ENCODE peak calls at places on chromosomes 5 and 9, in five cellular contexts. O is heart right ventricle, P is GM23248, U is prostate gland, J is stomach. G is an unnamed sample. For H3K4me1, the result is how much of the 10 kb centered on the place peaks cover.

GRCh38 chr9:13817754-13818278 is 496.1 kb downstream of the NFIB start:
- DNase-seq in O (no peak), P (no peak), U (no peak), J (no peak), G (peak)

GRCh38 chr5:157930710-157931109 is 71.8 kb upstream of the CLINT1 start:
- DNase-seq in O (peak), P (no peak), U (peak), J (peak), G (peak)

GRCh38 chr5:40333459-40334241 is 346.1 kb upstream of the PTGER4 start:
- DNase-seq in O (no peak), P (peak), U (no peak), J (no peak), G (no peak)

GRCh38 chr5:119323630-119324000 is 32.2 kb upstream of the TNFAIP8 start:
- DNase-seq in O (no peak), P (peak), U (peak), J (no peak), G (no peak)

GRCh38 chr5:91206734-91207133 is 176.4 kb downstream of the ARRDC3 start:
- DNase-seq in O (no peak), P (peak), U (no peak), J (no peak), G (no peak)

GRCh38 chr9:129481824-129482511 is 138.9 kb downstream of the C9orf50 start:
- DNase-seq in O (peak), P (peak), U (no peak), J (no peak), G (peak)

GRCh38 chr5:169706758-169707450 is 69.8 kb downstream of the DOCK2 start:
- DNase-seq in O (no peak), P (peak), U (no peak), J (no peak), G (no peak)

GRCh38 chr5:68114641-68115040 is 100.9 kb upstream of the PIK3R1 start:
- DNase-seq in O (no peak), P (peak), U (no peak), J (no peak), G (no peak)

GRCh38 chr9:123090198-123090896 is 56.9 kb downstream of the GPR21 start:
- DNase-seq in O (no peak), P (no peak), U (no peak), J (no peak), G (no peak)

GRCh38 chr5:24643255-24643654 is 1.5 kb downstream of the CDH10 start:
- DNase-seq in O (no peak), P (no peak), U (no peak), J (no peak), G (no peak)

GRCh38 chr5:96288166-96288844 is 144.7 kb downstream of the PCSK1 start:
- DNase-seq in O (no peak), P (peak), U (no peak), J (no peak), G (no peak)

GRCh38 chr5:33834334-33834733 is 57.5 kb downstream of the ADAMTS12 start:
- DNase-seq in O (no peak), P (no peak), U (no peak), J (no peak), G (no peak)

GRCh38 chr5:178290376-178290775 is 57.8 kb upstream of the PHYKPL start:
- DNase-seq in O (peak), P (no peak), U (no peak), J (no peak), G (peak)
- H3K4me1 ChIP-seq in O (under half), P (under half), U (under half), J (under half), G (under half)

GRCh38 chr9:136054146-136054545 is 40.9 kb downstream of the NACC2 start:
- DNase-seq in O (no peak), P (no peak), U (no peak), J (no peak), G (no peak)
- H3K27ac ChIP-seq in O (no peak), P (no peak), U (no peak), J (peak), G (no peak)

GRCh38 chr9:5560439-5560838 is 50.1 kb downstream of the PDCD1LG2 start:
- DNase-seq in O (no peak), P (no peak), U (no peak), J (no peak), G (no peak)

GRCh38 chr9:5559659-5560058 is 49.3 kb downstream of the PDCD1LG2 start:
- DNase-seq in O (no peak), P (no peak), U (no peak), J (no peak), G (no peak)

GRCh38 chr9:5554254-5554653 is 43.9 kb downstream of the PDCD1LG2 start:
- DNase-seq in O (no peak), P (no peak), U (no peak), J (no peak), G (no peak)

GRCh38 chr9:5556101-5556500 is 45.8 kb downstream of the PDCD1LG2 start:
- DNase-seq in O (no peak), P (no peak), U (no peak), J (no peak), G (no peak)

DNA sequence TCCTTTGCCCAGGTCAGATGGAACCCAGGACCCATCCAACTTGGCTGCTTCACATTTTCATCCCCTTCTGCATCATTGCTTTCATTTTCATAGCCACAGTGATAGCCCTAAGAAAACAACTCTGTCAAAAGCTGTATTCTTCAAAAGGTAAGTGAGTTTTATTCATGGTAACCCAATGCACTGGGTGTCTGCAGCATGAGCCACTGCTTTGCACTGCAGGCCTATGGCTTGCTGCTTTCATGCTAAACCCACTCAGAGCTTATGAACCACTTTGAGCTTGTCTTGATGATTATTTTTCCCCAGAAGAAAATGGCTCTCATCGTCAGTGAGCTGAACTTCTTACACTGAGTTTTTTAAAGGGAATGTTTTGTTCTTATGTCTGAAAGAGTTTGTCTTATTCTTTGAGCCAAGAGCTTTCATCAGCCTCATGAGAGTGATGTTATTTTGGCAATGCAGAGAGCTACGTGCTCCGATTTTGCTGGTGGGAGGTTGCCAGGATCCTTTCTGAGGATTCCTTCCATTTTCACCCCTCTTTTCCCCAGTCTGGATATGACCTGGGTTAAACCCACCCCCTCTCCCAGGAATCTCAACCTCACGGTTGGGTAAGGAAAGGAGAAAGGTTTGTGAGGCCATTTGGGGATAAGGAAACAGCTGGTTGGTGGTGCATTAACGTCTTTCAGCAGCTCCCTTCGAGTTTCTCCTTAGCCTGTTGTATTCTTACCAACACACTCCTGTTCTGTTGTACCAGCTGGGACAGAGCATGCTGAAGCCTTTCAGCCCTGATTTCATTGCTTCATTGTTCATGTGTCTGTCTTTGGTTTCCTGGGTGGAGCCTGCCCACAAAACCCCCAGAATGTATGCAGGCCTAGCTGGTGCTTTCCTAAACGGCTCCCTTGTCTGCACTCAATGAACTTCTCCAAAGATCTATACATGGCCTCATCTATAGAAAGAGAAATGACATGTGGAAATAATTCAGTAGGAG is 47.6 kb downstream of the PDCD1LG2 start:
- DNase-seq in O (no peak), P (no peak), U (no peak), J (no peak), G (peak)
- H3K4me3 ChIP-seq in O (no peak), P (no peak), U (no peak), J (no peak), G (no peak)

GRCh38 chr5:36904677-36905076 is 28.1 kb downstream of the NIPBL start:
- DNase-seq in O (no peak), P (no peak), U (no peak), J (no peak), G (no peak)

GRCh38 chr5:36908544-36909260 is 32.1 kb downstream of the NIPBL start:
- DNase-seq in O (no peak), P (no peak), U (no peak), J (no peak), G (no peak)
- H3K4me1 ChIP-seq in O (half or more), P (under half), U (under half), J (half or more), G (under half)

GRCh38 chr9:89661956-89662717 is 57.3 kb downstream of the GADD45G start:
- DNase-seq in O (peak), P (peak), U (peak), J (peak), G (peak)
- H3K27ac ChIP-seq in O (peak), P (no peak), U (peak), J (peak), G (peak)

GRCh38 chr9:135087489-135087791 is at the start of gene OLFM1:
- DNase-seq in O (peak), P (peak), U (peak), J (peak), G (peak)

GRCh38 chr9:135087899-135088347 is 455 bp downstream of the OLFM1 start:
- DNase-seq in O (no peak), P (peak), U (no peak), J (no peak), G (no peak)

GRCh38 chr9:135090081-135090480 is 2.6 kb downstream of the OLFM1 start:
- DNase-seq in O (no peak), P (no peak), U (no peak), J (no peak), G (no peak)

GRCh38 chr9:135088979-135089847 is 1.7 kb downstream of the OLFM1 start:
- DNase-seq in O (no peak), P (no peak), U (no peak), J (no peak), G (no peak)

DNA sequence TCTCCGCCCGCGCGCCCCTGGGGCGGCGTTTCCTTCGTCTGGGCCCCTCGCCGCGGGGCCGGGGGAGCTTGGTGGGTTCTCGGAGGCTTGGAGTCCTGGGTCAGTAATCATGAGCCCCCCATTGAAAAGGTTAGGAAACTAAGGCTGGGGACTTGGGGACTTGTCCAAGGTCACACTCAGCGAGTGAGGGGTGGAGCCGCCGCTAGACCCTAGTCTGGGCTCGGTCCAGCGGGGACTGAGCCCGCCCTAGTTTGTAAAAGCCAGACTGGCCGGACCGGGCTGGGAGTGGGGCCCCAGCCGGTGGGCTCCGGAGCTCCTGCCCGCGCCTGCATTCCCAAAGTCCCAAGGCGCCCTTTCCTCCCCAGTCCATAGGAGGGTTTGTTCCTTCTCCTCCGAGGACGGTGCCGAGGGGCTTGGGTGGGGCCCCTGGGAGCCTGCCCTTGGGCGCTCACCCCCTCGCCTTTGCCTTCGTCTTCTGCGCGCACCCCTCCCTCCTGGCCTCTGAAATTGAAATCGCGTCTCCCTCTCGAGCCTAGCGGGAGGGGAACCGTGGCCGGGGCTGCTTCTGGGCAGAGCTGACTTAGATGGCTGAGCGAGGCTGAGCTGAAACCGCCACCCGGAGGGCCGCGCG is 995 bp downstream of the OLFM1 start:
- DNase-seq in O (no peak), P (no peak), U (no peak), J (no peak), G (no peak)
- H3K4me3 ChIP-seq in O (peak), P (peak), U (peak), J (peak), G (peak)